ENCODE peak calls at places on chromosomes 11 and 22, in five cellular contexts. One of them, this sample, is unnamed.

GRCh38 chr11:134040386-134041297 is 28.2 kb upstream of the JAM3 start:
- DNase-seq in A549: no peak
- DNase-seq in esophagus squamous epithelium: no peak
- DNase-seq in lower leg skin: no peak
- DNase-seq in GM12892: no peak
- DNase-seq in this sample: no peak

GRCh38 chr11:14537134-14537599 is 17.0 kb upstream of the PSMA1 start:
- DNase-seq in A549: peak; percentile 65
- DNase-seq in esophagus squamous epithelium: no peak
- DNase-seq in lower leg skin: no peak
- DNase-seq in GM12892: peak; percentile 36
- DNase-seq in this sample: no peak

GRCh38 chr11:70112017-70112434 is 33.9 kb downstream of the ANO1 start:
- DNase-seq in A549: no peak
- DNase-seq in esophagus squamous epithelium: no peak
- DNase-seq in lower leg skin: no peak
- DNase-seq in GM12892: no peak
- DNase-seq in this sample: no peak

GRCh38 chr22:50225200-50225969 is 19.4 kb downstream of the TUBGCP6 start:
- DNase-seq in A549: no peak
- DNase-seq in esophagus squamous epithelium: no peak
- DNase-seq in lower leg skin: no peak
- DNase-seq in GM12892: no peak
- DNase-seq in this sample: no peak

GRCh38 chr22:22506736-22507135 is 1.8 kb downstream of the ZNF280B start:
- DNase-seq in A549: no peak
- DNase-seq in esophagus squamous epithelium: no peak
- DNase-seq in lower leg skin: no peak
- DNase-seq in GM12892: no peak
- DNase-seq in this sample: no peak

GRCh38 chr11:18310800-18311340 is 11.1 kb downstream of the HPS5 start:
- DNase-seq in A549: no peak
- DNase-seq in esophagus squamous epithelium: no peak
- DNase-seq in lower leg skin: no peak
- DNase-seq in GM12892: no peak
- DNase-seq in this sample: no peak

GRCh38 chr11:103806130-103806900 is 230.1 kb upstream of the DDI1 start:
- DNase-seq in A549: peak; percentile 6
- DNase-seq in esophagus squamous epithelium: no peak
- DNase-seq in lower leg skin: peak; percentile 40
- DNase-seq in GM12892: no peak
- DNase-seq in this sample: no peak

GRCh38 chr22:29987143-29987542 is 93.1 kb upstream of the HORMAD2 start:
- DNase-seq in A549: no peak
- DNase-seq in esophagus squamous epithelium: no peak
- DNase-seq in lower leg skin: no peak
- DNase-seq in GM12892: no peak
- DNase-seq in this sample: no peak

GRCh38 chr11:9206496-9206895 is 58.7 kb downstream of the DENND5A start:
- DNase-seq in A549: no peak
- DNase-seq in esophagus squamous epithelium: no peak
- DNase-seq in lower leg skin: no peak
- DNase-seq in GM12892: no peak
- DNase-seq in this sample: no peak

GRCh38 chr11:14042686-14043440 is 80.3 kb downstream of the SPON1 start:
- DNase-seq in A549: no peak
- DNase-seq in esophagus squamous epithelium: no peak
- DNase-seq in lower leg skin: no peak
- DNase-seq in GM12892: no peak
- DNase-seq in this sample: no peak

GRCh38 chr22:33302049-33302545 is 243.9 kb upstream of the SYN3 start:
- DNase-seq in A549: peak; percentile 32
- DNase-seq in esophagus squamous epithelium: peak; percentile 8
- DNase-seq in lower leg skin: peak; percentile 59
- DNase-seq in GM12892: peak; percentile 68
- DNase-seq in this sample: peak; percentile 66

GRCh38 chr11:134376150-134376921 is 35.7 kb downstream of the B3GAT1 start:
- DNase-seq in A549: no peak
- DNase-seq in esophagus squamous epithelium: no peak
- DNase-seq in lower leg skin: no peak
- DNase-seq in GM12892: no peak
- DNase-seq in this sample: no peak

GRCh38 chr11:134760307-134760706 is 348.3 kb upstream of the B3GAT1 start:
- DNase-seq in A549: no peak
- DNase-seq in esophagus squamous epithelium: no peak
- DNase-seq in lower leg skin: no peak
- DNase-seq in GM12892: no peak
- DNase-seq in this sample: no peak

GRCh38 chr11:73969991-73970800 is 12.4 kb downstream of the UCP2 start:
- DNase-seq in A549: no peak
- DNase-seq in esophagus squamous epithelium: no peak
- DNase-seq in lower leg skin: no peak
- DNase-seq in GM12892: no peak
- DNase-seq in this sample: no peak

DNA sequence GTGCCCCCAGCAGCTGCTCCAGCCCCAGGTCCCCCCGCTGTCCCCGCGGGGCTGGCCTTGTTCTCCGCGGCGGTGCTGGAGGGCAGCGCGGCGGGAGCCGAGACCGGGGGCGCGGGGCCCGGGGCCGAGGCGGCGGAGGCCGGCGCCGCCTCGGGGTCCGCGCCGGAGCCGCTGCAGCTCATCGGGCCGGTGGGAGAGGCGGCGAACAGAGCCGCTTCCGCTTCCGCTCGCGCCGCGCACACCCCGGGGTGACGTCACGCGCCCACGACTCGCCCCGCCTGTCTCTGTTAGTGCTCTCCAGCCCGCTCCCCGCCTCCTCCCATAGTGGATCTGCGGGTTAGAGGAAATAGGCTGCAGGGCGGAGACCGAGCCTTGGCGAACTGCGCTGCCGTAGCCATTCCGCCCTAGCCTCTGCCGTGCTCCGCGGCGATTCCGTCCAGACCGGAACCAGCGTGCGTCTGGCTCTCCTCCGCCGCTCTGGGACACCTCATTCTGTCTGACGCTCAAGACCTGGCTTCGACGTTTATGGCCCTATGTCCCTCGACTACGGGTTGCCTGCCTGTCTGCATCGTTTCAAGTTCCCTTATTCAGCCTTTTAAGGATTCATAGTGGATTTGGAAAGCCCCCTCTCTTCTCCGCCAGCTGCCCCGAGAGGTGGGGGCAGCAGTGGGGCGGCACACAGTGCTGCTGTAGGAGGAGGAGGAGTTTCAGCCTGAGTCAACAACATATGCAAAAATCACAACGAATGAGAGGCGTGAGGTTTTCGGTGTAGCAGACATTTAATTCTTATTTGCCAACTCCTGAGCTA is at the start of gene TAF10:
- DNase-seq in A549: peak; percentile 89
- DNase-seq in esophagus squamous epithelium: peak; percentile 78
- DNase-seq in lower leg skin: peak; percentile 97
- DNase-seq in GM12892: peak; percentile 82
- DNase-seq in this sample: peak; percentile 96
- TF ChIP-seq POLR2A in A549: peak; percentile 96
- TF ChIP-seq POLR2A in esophagus squamous epithelium: peak; percentile 93
- TF ChIP-seq POLR2A in lower leg skin: no peak
- TF ChIP-seq POLR2A in GM12892: peak; percentile 95
- TF ChIP-seq POLR2A in this sample: peak; percentile 92

DNA sequence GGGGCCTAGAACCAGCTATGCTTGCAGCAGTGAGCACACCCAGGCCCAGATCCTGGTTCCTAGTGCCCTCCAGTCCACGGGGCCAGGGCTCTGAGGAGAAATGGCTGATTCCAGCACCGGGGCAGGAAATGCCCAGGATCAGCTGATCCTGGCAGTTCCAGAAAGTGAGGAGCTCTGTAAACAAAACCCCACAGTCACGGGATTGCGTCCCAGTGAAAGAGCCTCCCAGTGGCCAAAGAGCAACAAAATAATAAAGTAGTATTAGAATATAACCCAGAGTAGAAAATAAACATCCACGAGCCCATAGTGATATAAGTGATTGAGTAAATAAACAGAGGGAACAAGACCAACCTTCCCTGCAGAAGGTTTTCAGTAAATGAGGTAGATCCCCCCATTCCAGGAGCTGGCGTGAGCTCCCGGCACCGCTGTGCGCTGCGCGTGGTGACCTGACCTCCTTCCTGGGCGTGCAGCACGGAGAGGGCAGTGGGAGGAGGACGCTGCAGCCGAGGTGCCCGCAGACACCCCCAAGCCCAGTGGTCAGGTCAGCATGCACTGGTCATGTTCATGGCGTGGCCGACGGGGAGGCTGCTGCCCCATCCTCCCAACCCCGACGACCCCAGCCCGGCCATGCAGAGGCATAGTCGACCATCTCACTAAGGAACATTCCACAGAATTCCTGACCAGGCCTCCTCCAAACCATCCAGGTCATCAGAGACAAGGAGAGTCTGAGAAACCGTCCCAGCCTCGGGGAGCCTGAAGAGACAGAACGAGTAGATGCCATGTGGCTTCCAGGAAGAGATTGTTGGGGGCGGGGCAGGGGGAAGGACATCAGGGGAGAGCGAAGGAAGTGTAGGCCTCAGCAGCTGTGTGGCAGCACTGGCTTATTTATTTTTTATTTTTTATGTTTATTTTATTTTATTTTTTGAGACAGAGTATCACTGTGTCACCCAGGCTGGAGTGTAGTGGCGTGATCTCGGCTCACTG is 19.9 kb downstream of the PTDSS2 start:
- DNase-seq in A549: peak; percentile 67
- DNase-seq in esophagus squamous epithelium: no peak
- DNase-seq in lower leg skin: peak; percentile 79
- DNase-seq in GM12892: no peak
- DNase-seq in this sample: peak; percentile 47
- TF ChIP-seq POLR2A in A549: no peak
- TF ChIP-seq POLR2A in esophagus squamous epithelium: no peak
- TF ChIP-seq POLR2A in lower leg skin: no peak
- TF ChIP-seq POLR2A in GM12892: no peak
- TF ChIP-seq POLR2A in this sample: no peak

DNA sequence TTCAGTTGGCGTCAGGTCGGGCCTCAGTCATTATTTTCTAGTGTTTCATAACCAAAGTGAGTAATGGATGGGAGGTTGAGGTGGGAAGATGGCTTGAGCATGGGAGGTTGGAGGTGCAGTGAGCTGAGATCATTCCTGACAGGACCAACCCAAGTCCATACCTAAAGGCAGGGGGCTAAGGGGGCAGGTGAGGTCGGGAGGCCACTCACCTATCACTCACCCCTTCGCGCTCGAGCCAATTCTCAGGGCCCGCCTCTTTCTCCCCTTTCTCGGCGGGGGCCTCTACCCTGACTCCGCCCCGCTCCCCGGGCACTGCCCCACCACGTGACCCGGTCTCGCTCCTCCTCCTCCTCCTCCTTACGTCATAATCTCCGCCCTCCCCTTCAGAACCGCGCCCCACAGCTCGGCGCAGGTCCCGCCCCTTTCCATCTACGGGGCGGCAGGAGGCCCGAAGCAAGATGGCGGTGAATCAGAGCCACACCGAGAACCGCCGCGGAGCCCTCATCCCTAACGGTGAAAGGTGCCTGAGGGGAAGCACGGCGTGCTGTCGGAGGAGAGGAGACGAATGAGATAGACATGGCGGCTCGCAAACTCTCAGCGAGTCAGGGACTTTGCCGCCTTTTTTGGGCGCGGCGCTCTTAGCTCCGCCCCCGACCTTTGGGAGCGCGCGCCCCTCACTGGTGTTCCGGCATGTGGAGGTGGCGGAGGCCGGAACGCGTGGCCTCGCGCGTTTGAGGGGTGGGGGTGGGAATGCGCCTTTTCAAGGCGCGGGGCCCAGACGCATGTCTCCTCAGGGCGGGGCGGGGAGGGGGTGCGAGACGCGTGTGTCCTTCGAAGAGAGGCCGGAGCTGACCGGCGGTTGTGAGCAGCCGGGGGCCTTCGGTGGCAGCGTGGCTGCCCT is at the start of gene WBP2NL:
- DNase-seq in A549: peak; percentile 78
- DNase-seq in esophagus squamous epithelium: peak; percentile 47
- DNase-seq in lower leg skin: peak; percentile 81
- DNase-seq in GM12892: peak; percentile 91
- DNase-seq in this sample: peak; percentile 70
- TF ChIP-seq POLR2A in A549: peak; percentile 48
- TF ChIP-seq POLR2A in esophagus squamous epithelium: peak; percentile 24
- TF ChIP-seq POLR2A in lower leg skin: no peak
- TF ChIP-seq POLR2A in GM12892: peak; percentile 88
- TF ChIP-seq POLR2A in this sample: peak; percentile 23

GRCh38 chr22:25742918-25743708 is 1.1 kb downstream of the MYO18B start:
- DNase-seq in A549: no peak
- DNase-seq in esophagus squamous epithelium: no peak
- DNase-seq in lower leg skin: no peak
- DNase-seq in GM12892: no peak
- DNase-seq in this sample: no peak

GRCh38 chr22:25739659-25740344 is 2.2 kb upstream of the MYO18B start:
- DNase-seq in A549: no peak
- DNase-seq in esophagus squamous epithelium: no peak
- DNase-seq in lower leg skin: no peak
- DNase-seq in GM12892: no peak
- DNase-seq in this sample: no peak

GRCh38 chr22:25745341-25746011 is 3.5 kb downstream of the MYO18B start:
- DNase-seq in A549: no peak
- DNase-seq in esophagus squamous epithelium: no peak
- DNase-seq in lower leg skin: no peak
- DNase-seq in GM12892: no peak
- DNase-seq in this sample: no peak

GRCh38 chr22:25744694-25745093 is 2.7 kb downstream of the MYO18B start:
- DNase-seq in A549: no peak
- DNase-seq in esophagus squamous epithelium: no peak
- DNase-seq in lower leg skin: no peak
- DNase-seq in GM12892: no peak
- DNase-seq in this sample: no peak

GRCh38 chr22:25741692-25742626 is at the start of gene MYO18B:
- DNase-seq in A549: no peak
- DNase-seq in esophagus squamous epithelium: no peak
- DNase-seq in lower leg skin: no peak
- DNase-seq in GM12892: no peak
- DNase-seq in this sample: peak; percentile 97
- TF ChIP-seq POLR2A in A549: no peak
- TF ChIP-seq POLR2A in esophagus squamous epithelium: no peak
- TF ChIP-seq POLR2A in lower leg skin: no peak
- TF ChIP-seq POLR2A in GM12892: no peak
- TF ChIP-seq POLR2A in this sample: peak; percentile 96

GRCh38 chr11:62602141-62603071 is 741 bp upstream of the MTA2 start:
- DNase-seq in A549: no peak
- DNase-seq in esophagus squamous epithelium: no peak
- DNase-seq in lower leg skin: peak; percentile 74
- DNase-seq in GM12892: peak; percentile 33
- DNase-seq in this sample: peak; percentile 65
- TF ChIP-seq POLR2A in A549: no peak
- TF ChIP-seq POLR2A in esophagus squamous epithelium: peak; percentile 27
- TF ChIP-seq POLR2A in lower leg skin: no peak
- TF ChIP-seq POLR2A in GM12892: no peak
- TF ChIP-seq POLR2A in this sample: peak; percentile 41

GRCh38 chr11:85346484-85346883 is 280.7 kb downstream of the DLG2 start:
- DNase-seq in A549: no peak
- DNase-seq in esophagus squamous epithelium: no peak
- DNase-seq in lower leg skin: no peak
- DNase-seq in GM12892: no peak
- DNase-seq in this sample: no peak

GRCh38 chr11:85348945-85349344 is 278.2 kb downstream of the DLG2 start:
- DNase-seq in A549: no peak
- DNase-seq in esophagus squamous epithelium: no peak
- DNase-seq in lower leg skin: no peak
- DNase-seq in GM12892: no peak
- DNase-seq in this sample: no peak

GRCh38 chr11:85347291-85347690 is 279.9 kb downstream of the DLG2 start:
- DNase-seq in A549: no peak
- DNase-seq in esophagus squamous epithelium: no peak
- DNase-seq in lower leg skin: no peak
- DNase-seq in GM12892: no peak
- DNase-seq in this sample: no peak
- TF ChIP-seq POLR2A in A549: no peak
- TF ChIP-seq POLR2A in esophagus squamous epithelium: no peak
- TF ChIP-seq POLR2A in lower leg skin: no peak
- TF ChIP-seq POLR2A in GM12892: no peak
- TF ChIP-seq POLR2A in this sample: no peak